ENCODE peak calls at places on chromosomes 12 and 14, in six cellular contexts. R is hypothalamus; N is naive thymus-derived CD4-positive, alpha-beta T cell; O is GM23248; D is CD8-positive, alpha-beta T cell; H is foreskin fibroblast. V is an unnamed sample.

GRCh38 chr14:42047421-42048045 is 440.9 kb downstream of the LRFN5 start:
- DNase-seq in R (no peak), N (no peak), O (no peak), D (no peak), H (no peak), V (peak)

GRCh38 chr14:104536942-104537612 is 42.5 kb upstream of the C14orf180 start:
- DNase-seq in R (no peak), N (no peak), O (peak), D (no peak), H (peak), V (peak)

GRCh38 chr12:116236148-116236731 is 41.3 kb downstream of the MED13L start:
- DNase-seq in R (peak), N (peak), O (peak), D (peak), H (peak), V (peak)

GRCh38 chr12:24072302-24072701 is 122.8 kb upstream of the SOX5 start:
- DNase-seq in R (no peak), N (no peak), O (no peak), D (no peak), H (no peak), V (no peak)

GRCh38 chr14:60206837-60207533 is 41.8 kb upstream of the DHRS7 start:
- DNase-seq in R (no peak), N (no peak), O (no peak), D (no peak), H (no peak), V (no peak)

GRCh38 chr14:57866199-57866755 is 385 bp upstream of the SLC35F4 start:
- DNase-seq in R (no peak), N (no peak), O (no peak), D (no peak), H (no peak), V (no peak)

GRCh38 chr14:92938235-92938875 is 15.4 kb downstream of the CHGA start:
- DNase-seq in R (peak), N (no peak), O (no peak), D (no peak), H (no peak), V (no peak)

GRCh38 chr14:41482861-41483260 is 123.8 kb upstream of the LRFN5 start:
- DNase-seq in R (no peak), N (no peak), O (no peak), D (no peak), H (no peak), V (no peak)

GRCh38 chr12:19972325-19973288 is 395.7 kb upstream of the PDE3A start:
- DNase-seq in R (no peak), N (no peak), O (no peak), D (no peak), H (no peak), V (peak)

GRCh38 chr14:61649283-61649682 is 46.0 kb upstream of the HIF1A start:
- DNase-seq in R (no peak), N (peak), O (no peak), D (no peak), H (no peak), V (no peak)

GRCh38 chr14:74577247-74577947 is 34.6 kb downstream of the LTBP2 start:
- DNase-seq in R (no peak), N (no peak), O (peak), D (no peak), H (no peak), V (peak)

GRCh38 chr12:118783703-118784102 is 197.6 kb upstream of the SRRM4 start:
- DNase-seq in R (no peak), N (no peak), O (no peak), D (no peak), H (no peak), V (no peak)

GRCh38 chr12:57240069-57240921 is 10.7 kb downstream of the STAC3 start:
- DNase-seq in R (peak), N (peak), O (peak), D (peak), H (peak), V (peak)

GRCh38 chr12:27779416-27779815 is 617 bp upstream of the KLHL42 start:
- DNase-seq in R (peak), N (peak), O (peak), D (no peak), H (no peak), V (peak)

GRCh38 chr12:64916431-64916830 is 92.0 kb downstream of the TBC1D30 start:
- DNase-seq in R (no peak), N (no peak), O (no peak), D (no peak), H (no peak), V (no peak)

GRCh38 chr12:110619534-110619953 is 5.6 kb downstream of the TCTN1 start:
- DNase-seq in R (no peak), N (peak), O (peak), D (peak), H (peak), V (peak)

GRCh38 chr12:110858848-110859247 is 12.1 kb downstream of the CCDC63 start:
- DNase-seq in R (no peak), N (no peak), O (peak), D (no peak), H (no peak), V (peak)

GRCh38 chr12:52692253-52692652 is 11.1 kb downstream of the KRT77 start:
- DNase-seq in R (no peak), N (no peak), O (no peak), D (no peak), H (no peak), V (no peak)

GRCh38 chr12:101675555-101675954 is 21.9 kb upstream of the CHPT1 start:
- DNase-seq in R (no peak), N (no peak), O (no peak), D (no peak), H (no peak), V (no peak)

GRCh38 chr12:121356657-121357056 is 4.4 kb upstream of the ANAPC5 start:
- DNase-seq in R (no peak), N (no peak), O (no peak), D (no peak), H (no peak), V (no peak)

GRCh38 chr12:112350593-112351592 is 31.3 kb downstream of the HECTD4 start:
- DNase-seq in R (no peak), N (no peak), O (peak), D (no peak), H (peak), V (peak)

GRCh38 chr12:95694148-95694547 is 96.4 kb downstream of the NTN4 start:
- DNase-seq in R (no peak), N (no peak), O (no peak), D (no peak), H (no peak), V (no peak)

GRCh38 chr12:76784600-76785051 is 20.7 kb downstream of the ZDHHC17 start:
- DNase-seq in R (no peak), N (no peak), O (peak), D (no peak), H (peak), V (peak)

GRCh38 chr12:532908-533565 is 73.3 kb downstream of the B4GALNT3 start:
- DNase-seq in R (no peak), N (no peak), O (peak), D (no peak), H (peak), V (peak)

GRCh38 chr12:118501489-118501888 is 125.1 kb downstream of the SUDS3 start:
- DNase-seq in R (no peak), N (no peak), O (no peak), D (no peak), H (no peak), V (no peak)

GRCh38 chr12:23221066-23221465 is 596.1 kb downstream of the ETNK1 start:
- DNase-seq in R (no peak), N (no peak), O (no peak), D (no peak), H (no peak), V (peak)

GRCh38 chr12:73321776-73322175 is 1049.6 kb downstream of the TRHDE start:
- DNase-seq in R (no peak), N (no peak), O (no peak), D (no peak), H (no peak), V (no peak)

GRCh38 chr12:15987696-15988095 is 76.6 kb downstream of the DERA start:
- DNase-seq in R (peak), N (no peak), O (no peak), D (no peak), H (no peak), V (no peak)

GRCh38 chr12:4116251-4117111 is 157.1 kb upstream of the CCND2 start:
- DNase-seq in R (no peak), N (no peak), O (peak), D (no peak), H (peak), V (peak)

GRCh38 chr12:46507766-46508165 is 135.2 kb upstream of the SLC38A2 start:
- DNase-seq in R (no peak), N (no peak), O (peak), D (no peak), H (no peak), V (peak)

GRCh38 chr14:37340353-37340752 is 142.6 kb downstream of the MIPOL1 start:
- DNase-seq in R (no peak), N (no peak), O (no peak), D (no peak), H (no peak), V (no peak)